ENCODE peak calls at places on chromosomes 11 and 22, in eight cellular contexts. One of them, this sample, is unnamed.

GRCh38 chr11:121886956-121887355 is 229.1 kb downstream of the BLID start:
- DNase-seq in A549: no peak
- DNase-seq in fibroblast of lung: no peak
- DNase-seq in IMR-90: no peak
- DNase-seq in HCT116: no peak
- DNase-seq in cardiac fibroblast: no peak
- DNase-seq in psoas muscle: no peak
- DNase-seq in astrocyte of the cerebellum: no peak
- DNase-seq in this sample: no peak

GRCh38 chr11:26522912-26523610 is 49.0 kb downstream of the MUC15 start:
- DNase-seq in A549: peak
- DNase-seq in fibroblast of lung: peak
- DNase-seq in IMR-90: peak
- DNase-seq in HCT116: no peak
- DNase-seq in cardiac fibroblast: peak
- DNase-seq in psoas muscle: no peak
- DNase-seq in astrocyte of the cerebellum: peak
- DNase-seq in this sample: no peak

GRCh38 chr11:61514050-61514917 is 5.7 kb downstream of the LRRC10B start:
- DNase-seq in A549: no peak
- DNase-seq in fibroblast of lung: no peak
- DNase-seq in IMR-90: no peak
- DNase-seq in HCT116: no peak
- DNase-seq in cardiac fibroblast: no peak
- DNase-seq in psoas muscle: no peak
- DNase-seq in astrocyte of the cerebellum: no peak
- DNase-seq in this sample: no peak

GRCh38 chr22:19855504-19856409 is 1.1 kb upstream of the GNB1L start:
- DNase-seq in A549: peak
- DNase-seq in fibroblast of lung: peak
- DNase-seq in IMR-90: peak
- DNase-seq in HCT116: peak
- DNase-seq in cardiac fibroblast: peak
- DNase-seq in psoas muscle: peak
- DNase-seq in astrocyte of the cerebellum: no peak
- DNase-seq in this sample: no peak

GRCh38 chr11:74806267-74806666 is 57.6 kb downstream of the RNF169 start:
- DNase-seq in A549: peak
- DNase-seq in fibroblast of lung: no peak
- DNase-seq in IMR-90: no peak
- DNase-seq in HCT116: no peak
- DNase-seq in cardiac fibroblast: no peak
- DNase-seq in psoas muscle: no peak
- DNase-seq in astrocyte of the cerebellum: no peak
- DNase-seq in this sample: no peak

GRCh38 chr11:30120045-30120589 is 103.3 kb upstream of the KCNA4 start:
- DNase-seq in A549: no peak
- DNase-seq in fibroblast of lung: no peak
- DNase-seq in IMR-90: no peak
- DNase-seq in HCT116: no peak
- DNase-seq in cardiac fibroblast: no peak
- DNase-seq in psoas muscle: no peak
- DNase-seq in astrocyte of the cerebellum: no peak
- DNase-seq in this sample: no peak

GRCh38 chr22:36365020-36365411 is 22.8 kb downstream of the MYH9 start:
- DNase-seq in A549: peak
- DNase-seq in fibroblast of lung: peak
- DNase-seq in IMR-90: peak
- DNase-seq in HCT116: peak
- DNase-seq in cardiac fibroblast: peak
- DNase-seq in psoas muscle: peak
- DNase-seq in astrocyte of the cerebellum: peak
- DNase-seq in this sample: no peak

GRCh38 chr11:35798423-35798822 is 135.8 kb downstream of the TRIM44 start:
- DNase-seq in A549: no peak
- DNase-seq in fibroblast of lung: no peak
- DNase-seq in IMR-90: peak
- DNase-seq in HCT116: no peak
- DNase-seq in cardiac fibroblast: peak
- DNase-seq in psoas muscle: no peak
- DNase-seq in astrocyte of the cerebellum: no peak
- DNase-seq in this sample: no peak

GRCh38 chr11:78069465-78069864 is 5.8 kb downstream of the THRSP start:
- DNase-seq in A549: no peak
- DNase-seq in fibroblast of lung: peak
- DNase-seq in IMR-90: no peak
- DNase-seq in HCT116: no peak
- DNase-seq in cardiac fibroblast: peak
- DNase-seq in psoas muscle: no peak
- DNase-seq in astrocyte of the cerebellum: no peak
- DNase-seq in this sample: no peak

GRCh38 chr11:133692371-133692770 is 152.9 kb downstream of the SPATA19 start:
- DNase-seq in A549: no peak
- DNase-seq in fibroblast of lung: no peak
- DNase-seq in IMR-90: no peak
- DNase-seq in HCT116: no peak
- DNase-seq in cardiac fibroblast: no peak
- DNase-seq in psoas muscle: no peak
- DNase-seq in astrocyte of the cerebellum: no peak
- DNase-seq in this sample: no peak

GRCh38 chr22:27399161-27399560 is 402.4 kb downstream of the MN1 start:
- DNase-seq in A549: no peak
- DNase-seq in fibroblast of lung: peak
- DNase-seq in IMR-90: no peak
- DNase-seq in HCT116: no peak
- DNase-seq in cardiac fibroblast: peak
- DNase-seq in psoas muscle: no peak
- DNase-seq in astrocyte of the cerebellum: no peak
- DNase-seq in this sample: no peak

GRCh38 chr11:69320756-69321741 is 27.1 kb downstream of the MYEOV start:
- DNase-seq in A549: no peak
- DNase-seq in fibroblast of lung: no peak
- DNase-seq in IMR-90: peak
- DNase-seq in HCT116: no peak
- DNase-seq in cardiac fibroblast: no peak
- DNase-seq in psoas muscle: no peak
- DNase-seq in astrocyte of the cerebellum: no peak
- DNase-seq in this sample: no peak

GRCh38 chr11:77092382-77092781 is 10.3 kb upstream of the OMP start:
- DNase-seq in A549: no peak
- DNase-seq in fibroblast of lung: no peak
- DNase-seq in IMR-90: no peak
- DNase-seq in HCT116: no peak
- DNase-seq in cardiac fibroblast: no peak
- DNase-seq in psoas muscle: peak
- DNase-seq in astrocyte of the cerebellum: no peak
- DNase-seq in this sample: no peak

GRCh38 chr11:72618801-72619200 is 55.4 kb downstream of the PDE2A start:
- DNase-seq in A549: no peak
- DNase-seq in fibroblast of lung: peak
- DNase-seq in IMR-90: peak
- DNase-seq in HCT116: no peak
- DNase-seq in cardiac fibroblast: peak
- DNase-seq in psoas muscle: no peak
- DNase-seq in astrocyte of the cerebellum: no peak
- DNase-seq in this sample: no peak

GRCh38 chr11:35166369-35167360 is 27.7 kb downstream of the CD44 start:
- DNase-seq in A549: peak
- DNase-seq in fibroblast of lung: peak
- DNase-seq in IMR-90: peak
- DNase-seq in HCT116: peak
- DNase-seq in cardiac fibroblast: peak
- DNase-seq in psoas muscle: no peak
- DNase-seq in astrocyte of the cerebellum: peak
- DNase-seq in this sample: no peak

GRCh38 chr11:123180574-123180973 is 14.5 kb downstream of the CLMP start:
- DNase-seq in A549: no peak
- DNase-seq in fibroblast of lung: no peak
- DNase-seq in IMR-90: no peak
- DNase-seq in HCT116: no peak
- DNase-seq in cardiac fibroblast: no peak
- DNase-seq in psoas muscle: no peak
- DNase-seq in astrocyte of the cerebellum: no peak
- DNase-seq in this sample: no peak

GRCh38 chr11:45795379-45795778 is 9.6 kb upstream of the SLC35C1 start:
- DNase-seq in A549: no peak
- DNase-seq in fibroblast of lung: no peak
- DNase-seq in IMR-90: no peak
- DNase-seq in HCT116: no peak
- DNase-seq in cardiac fibroblast: no peak
- DNase-seq in psoas muscle: no peak
- DNase-seq in astrocyte of the cerebellum: no peak
- DNase-seq in this sample: no peak

GRCh38 chr11:18285841-18286240 is 19.8 kb downstream of the SAA1 start:
- DNase-seq in A549: no peak
- DNase-seq in fibroblast of lung: no peak
- DNase-seq in IMR-90: peak
- DNase-seq in HCT116: no peak
- DNase-seq in cardiac fibroblast: no peak
- DNase-seq in psoas muscle: no peak
- DNase-seq in astrocyte of the cerebellum: no peak
- DNase-seq in this sample: no peak

GRCh38 chr11:125262825-125263218 is 98.3 kb downstream of the PKNOX2 start:
- DNase-seq in A549: no peak
- DNase-seq in fibroblast of lung: no peak
- DNase-seq in IMR-90: peak
- DNase-seq in HCT116: no peak
- DNase-seq in cardiac fibroblast: peak
- DNase-seq in psoas muscle: no peak
- DNase-seq in astrocyte of the cerebellum: no peak
- DNase-seq in this sample: no peak

DNA sequence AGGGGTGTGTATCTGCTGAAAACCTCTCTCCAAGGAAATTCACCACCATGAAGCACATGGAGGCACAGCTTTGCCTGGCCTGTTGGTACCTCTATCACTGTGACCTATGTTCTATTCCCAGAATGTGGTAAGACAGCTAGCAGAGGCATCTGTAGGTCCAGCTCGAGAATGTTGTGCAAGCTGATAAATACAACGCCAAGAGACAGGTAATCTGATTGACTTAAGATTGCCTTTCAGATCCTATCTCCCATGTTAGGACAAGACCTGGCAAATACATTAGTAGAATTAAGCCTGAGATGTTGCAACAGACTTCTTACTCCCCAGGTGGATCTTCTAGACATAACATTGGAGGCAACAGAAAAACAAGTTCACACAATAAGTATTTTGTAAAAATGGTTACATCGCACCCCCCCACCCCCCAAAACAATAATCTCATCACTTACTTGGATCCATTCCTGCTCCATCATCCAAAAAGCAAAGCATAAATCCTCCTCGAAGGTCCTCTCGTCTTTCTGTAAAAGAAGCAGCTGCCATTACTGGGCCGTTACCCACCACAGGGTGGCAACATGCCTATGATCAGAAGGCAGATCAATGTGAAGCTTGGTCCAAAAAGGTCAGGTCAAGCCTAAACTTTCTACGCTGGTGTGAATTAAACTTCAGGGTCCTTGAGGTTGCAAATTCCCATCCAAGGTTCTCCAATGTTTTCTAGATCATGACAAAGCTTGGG is 18.5 kb downstream of the MORC2 start:
- DNase-seq in A549: no peak
- DNase-seq in fibroblast of lung: no peak
- DNase-seq in IMR-90: no peak
- DNase-seq in HCT116: no peak
- DNase-seq in cardiac fibroblast: no peak
- DNase-seq in psoas muscle: no peak
- DNase-seq in astrocyte of the cerebellum: no peak
- DNase-seq in this sample: no peak
- TF ChIP-seq CTCF in A549: no peak
- TF ChIP-seq CTCF in fibroblast of lung: no peak
- TF ChIP-seq CTCF in IMR-90: peak
- TF ChIP-seq CTCF in HCT116: peak
- TF ChIP-seq CTCF in cardiac fibroblast: no peak
- TF ChIP-seq CTCF in psoas muscle: no peak
- TF ChIP-seq CTCF in astrocyte of the cerebellum: peak
- TF ChIP-seq CTCF in this sample: no peak

GRCh38 chr11:93813974-93814373 is 29.9 kb downstream of the MED17 start:
- DNase-seq in A549: no peak
- DNase-seq in fibroblast of lung: no peak
- DNase-seq in IMR-90: no peak
- DNase-seq in HCT116: no peak
- DNase-seq in cardiac fibroblast: no peak
- DNase-seq in psoas muscle: no peak
- DNase-seq in astrocyte of the cerebellum: no peak
- DNase-seq in this sample: no peak
- TF ChIP-seq CTCF in A549: no peak
- TF ChIP-seq CTCF in fibroblast of lung: no peak
- TF ChIP-seq CTCF in IMR-90: no peak
- TF ChIP-seq CTCF in HCT116: no peak
- TF ChIP-seq CTCF in cardiac fibroblast: no peak
- TF ChIP-seq CTCF in psoas muscle: no peak
- TF ChIP-seq CTCF in astrocyte of the cerebellum: no peak
- TF ChIP-seq CTCF in this sample: no peak

GRCh38 chr11:109037856-109038780 is 373.2 kb downstream of the DDX10 start:
- DNase-seq in A549: no peak
- DNase-seq in fibroblast of lung: peak
- DNase-seq in IMR-90: peak
- DNase-seq in HCT116: no peak
- DNase-seq in cardiac fibroblast: peak
- DNase-seq in psoas muscle: no peak
- DNase-seq in astrocyte of the cerebellum: peak
- DNase-seq in this sample: no peak
- TF ChIP-seq CTCF in A549: no peak
- TF ChIP-seq CTCF in fibroblast of lung: no peak
- TF ChIP-seq CTCF in IMR-90: no peak
- TF ChIP-seq CTCF in HCT116: no peak
- TF ChIP-seq CTCF in cardiac fibroblast: no peak
- TF ChIP-seq CTCF in psoas muscle: no peak
- TF ChIP-seq CTCF in astrocyte of the cerebellum: peak
- TF ChIP-seq CTCF in this sample: no peak

GRCh38 chr22:23893446-23893956 is 682 bp upstream of the MIF start:
- DNase-seq in A549: no peak
- DNase-seq in fibroblast of lung: no peak
- DNase-seq in IMR-90: no peak
- DNase-seq in HCT116: no peak
- DNase-seq in cardiac fibroblast: no peak
- DNase-seq in psoas muscle: no peak
- DNase-seq in astrocyte of the cerebellum: no peak
- DNase-seq in this sample: no peak

GRCh38 chr22:23893957-23894709 is at the start of gene MIF:
- DNase-seq in A549: peak
- DNase-seq in fibroblast of lung: peak
- DNase-seq in IMR-90: peak
- DNase-seq in HCT116: peak
- DNase-seq in cardiac fibroblast: peak
- DNase-seq in psoas muscle: peak
- DNase-seq in astrocyte of the cerebellum: peak
- DNase-seq in this sample: peak

GRCh38 chr22:23896166-23896522 is 2.0 kb downstream of the MIF start:
- DNase-seq in A549: no peak
- DNase-seq in fibroblast of lung: no peak
- DNase-seq in IMR-90: no peak
- DNase-seq in HCT116: no peak
- DNase-seq in cardiac fibroblast: no peak
- DNase-seq in psoas muscle: no peak
- DNase-seq in astrocyte of the cerebellum: no peak
- DNase-seq in this sample: no peak

GRCh38 chr22:23895599-23896144 is 1.5 kb downstream of the MIF start:
- DNase-seq in A549: no peak
- DNase-seq in fibroblast of lung: no peak
- DNase-seq in IMR-90: no peak
- DNase-seq in HCT116: no peak
- DNase-seq in cardiac fibroblast: no peak
- DNase-seq in psoas muscle: no peak
- DNase-seq in astrocyte of the cerebellum: no peak
- DNase-seq in this sample: no peak

GRCh38 chr22:23894710-23895598 is 771 bp downstream of the MIF start:
- DNase-seq in A549: peak
- DNase-seq in fibroblast of lung: peak
- DNase-seq in IMR-90: peak
- DNase-seq in HCT116: peak
- DNase-seq in cardiac fibroblast: peak
- DNase-seq in psoas muscle: peak
- DNase-seq in astrocyte of the cerebellum: peak
- DNase-seq in this sample: peak
- TF ChIP-seq CTCF in A549: no peak
- TF ChIP-seq CTCF in fibroblast of lung: no peak
- TF ChIP-seq CTCF in IMR-90: peak
- TF ChIP-seq CTCF in HCT116: peak
- TF ChIP-seq CTCF in cardiac fibroblast: peak
- TF ChIP-seq CTCF in psoas muscle: peak
- TF ChIP-seq CTCF in astrocyte of the cerebellum: peak
- TF ChIP-seq CTCF in this sample: peak